ENCODE peak calls at places on chromosome 6, in five cellular contexts. One of them, this sample, is unnamed.

GRCh38 chr6:2841264-2842138 is at the start of gene SERPINB1:
- DNase-seq in SHP77: peak; percentile 77
- DNase-seq in stimulated activated CD4-positive, alpha-beta T cell treated with anti-CD3 and anti-CD28 coated beads, Interleukin-15, amount 100 ng/mL, for 1 hour: peak; percentile 55
- DNase-seq in nephron progenitor cell: peak; percentile 90
- DNase-seq in Kasumi-1: peak; percentile 95
- DNase-seq in this sample: peak; percentile 82

GRCh38 chr6:18432180-18432579 is 45.0 kb downstream of the RNF144B start:
- DNase-seq in SHP77: no peak
- DNase-seq in stimulated activated CD4-positive, alpha-beta T cell treated with anti-CD3 and anti-CD28 coated beads, Interleukin-15, amount 100 ng/mL, for 1 hour: no peak
- DNase-seq in nephron progenitor cell: no peak
- DNase-seq in Kasumi-1: no peak
- DNase-seq in this sample: no peak

GRCh38 chr6:6581014-6581413 is 7.5 kb upstream of the LY86 start:
- DNase-seq in SHP77: no peak
- DNase-seq in stimulated activated CD4-positive, alpha-beta T cell treated with anti-CD3 and anti-CD28 coated beads, Interleukin-15, amount 100 ng/mL, for 1 hour: no peak
- DNase-seq in nephron progenitor cell: no peak
- DNase-seq in Kasumi-1: no peak
- DNase-seq in this sample: no peak

GRCh38 chr6:131059486-131059885 is 3.6 kb downstream of the EPB41L2 start:
- DNase-seq in SHP77: no peak
- DNase-seq in stimulated activated CD4-positive, alpha-beta T cell treated with anti-CD3 and anti-CD28 coated beads, Interleukin-15, amount 100 ng/mL, for 1 hour: no peak
- DNase-seq in nephron progenitor cell: no peak
- DNase-seq in Kasumi-1: no peak
- DNase-seq in this sample: no peak

GRCh38 chr6:108502826-108503225 is 57.9 kb upstream of the FOXO3 start:
- DNase-seq in SHP77: no peak
- DNase-seq in stimulated activated CD4-positive, alpha-beta T cell treated with anti-CD3 and anti-CD28 coated beads, Interleukin-15, amount 100 ng/mL, for 1 hour: no peak
- DNase-seq in nephron progenitor cell: no peak
- DNase-seq in Kasumi-1: peak; percentile 0
- DNase-seq in this sample: no peak

GRCh38 chr6:1837868-1838267 is 228.2 kb downstream of the FOXC1 start:
- DNase-seq in SHP77: no peak
- DNase-seq in stimulated activated CD4-positive, alpha-beta T cell treated with anti-CD3 and anti-CD28 coated beads, Interleukin-15, amount 100 ng/mL, for 1 hour: no peak
- DNase-seq in nephron progenitor cell: peak; percentile 25
- DNase-seq in Kasumi-1: no peak
- DNase-seq in this sample: no peak

GRCh38 chr6:87237804-87238203 is 82.4 kb downstream of the ZNF292 start:
- DNase-seq in SHP77: peak; percentile 17
- DNase-seq in stimulated activated CD4-positive, alpha-beta T cell treated with anti-CD3 and anti-CD28 coated beads, Interleukin-15, amount 100 ng/mL, for 1 hour: no peak
- DNase-seq in nephron progenitor cell: no peak
- DNase-seq in Kasumi-1: peak; percentile 70
- DNase-seq in this sample: peak; percentile 31

GRCh38 chr6:92297101-92297500 is 1122.3 kb downstream of the EPHA7 start:
- DNase-seq in SHP77: peak; percentile 6
- DNase-seq in stimulated activated CD4-positive, alpha-beta T cell treated with anti-CD3 and anti-CD28 coated beads, Interleukin-15, amount 100 ng/mL, for 1 hour: no peak
- DNase-seq in nephron progenitor cell: no peak
- DNase-seq in Kasumi-1: no peak
- DNase-seq in this sample: no peak

GRCh38 chr6:150651808-150652473 is 52.3 kb downstream of the PLEKHG1 start:
- DNase-seq in SHP77: no peak
- DNase-seq in stimulated activated CD4-positive, alpha-beta T cell treated with anti-CD3 and anti-CD28 coated beads, Interleukin-15, amount 100 ng/mL, for 1 hour: no peak
- DNase-seq in nephron progenitor cell: no peak
- DNase-seq in Kasumi-1: no peak
- DNase-seq in this sample: no peak

GRCh38 chr6:108742041-108742440 is 106.2 kb upstream of the ARMC2 start:
- DNase-seq in SHP77: no peak
- DNase-seq in stimulated activated CD4-positive, alpha-beta T cell treated with anti-CD3 and anti-CD28 coated beads, Interleukin-15, amount 100 ng/mL, for 1 hour: no peak
- DNase-seq in nephron progenitor cell: no peak
- DNase-seq in Kasumi-1: peak; percentile 7
- DNase-seq in this sample: no peak

GRCh38 chr6:31543639-31544038 is 1.8 kb upstream of the DDX39B start:
- DNase-seq in SHP77: no peak
- DNase-seq in stimulated activated CD4-positive, alpha-beta T cell treated with anti-CD3 and anti-CD28 coated beads, Interleukin-15, amount 100 ng/mL, for 1 hour: no peak
- DNase-seq in nephron progenitor cell: no peak
- DNase-seq in Kasumi-1: no peak
- DNase-seq in this sample: no peak

GRCh38 chr6:158414900-158415299 is 102.6 kb downstream of the TULP4 start:
- DNase-seq in SHP77: no peak
- DNase-seq in stimulated activated CD4-positive, alpha-beta T cell treated with anti-CD3 and anti-CD28 coated beads, Interleukin-15, amount 100 ng/mL, for 1 hour: no peak
- DNase-seq in nephron progenitor cell: no peak
- DNase-seq in Kasumi-1: no peak
- DNase-seq in this sample: no peak

GRCh38 chr6:14100098-14100497 is 17.5 kb upstream of the CD83 start:
- DNase-seq in SHP77: no peak
- DNase-seq in stimulated activated CD4-positive, alpha-beta T cell treated with anti-CD3 and anti-CD28 coated beads, Interleukin-15, amount 100 ng/mL, for 1 hour: no peak
- DNase-seq in nephron progenitor cell: no peak
- DNase-seq in Kasumi-1: no peak
- DNase-seq in this sample: no peak

GRCh38 chr6:19538086-19538485 is 299.1 kb upstream of the ID4 start:
- DNase-seq in SHP77: peak; percentile 29
- DNase-seq in stimulated activated CD4-positive, alpha-beta T cell treated with anti-CD3 and anti-CD28 coated beads, Interleukin-15, amount 100 ng/mL, for 1 hour: no peak
- DNase-seq in nephron progenitor cell: no peak
- DNase-seq in Kasumi-1: no peak
- DNase-seq in this sample: no peak

GRCh38 chr6:90494067-90494773 is 92.7 kb downstream of the MAP3K7 start:
- DNase-seq in SHP77: no peak
- DNase-seq in stimulated activated CD4-positive, alpha-beta T cell treated with anti-CD3 and anti-CD28 coated beads, Interleukin-15, amount 100 ng/mL, for 1 hour: no peak
- DNase-seq in nephron progenitor cell: no peak
- DNase-seq in Kasumi-1: no peak
- DNase-seq in this sample: no peak